ENCODE peak calls at places on chromosomes 16 and 17, in six cellular contexts. T is bronchial epithelial cell, Z is cardiac muscle cell, Q is ovary, Y is epithelial cell of esophagus, F is endodermal cell. W is an unnamed sample.

GRCh38 chr17:45302649-45303173 is 14.1 kb downstream of the MAP3K14 start:
- DNase-seq in F (no peak), Y (no peak), Q (peak), T (no peak), Z (peak), W (no peak)

GRCh38 chr16:12896562-12896961 is 4.8 kb upstream of the SHISA9 start:
- DNase-seq in Z (no peak), Q (no peak), T (peak), F (peak), Y (peak), W (no peak)

GRCh38 chr17:42886283-42887176 is 14.1 kb upstream of the G6PC1 start:
- DNase-seq in F (no peak), Q (no peak), Z (no peak), Y (no peak), T (no peak), W (no peak)

GRCh38 chr16:27219161-27219560 is 15.8 kb downstream of the KDM8 start:
- DNase-seq in Q (no peak), F (no peak), Z (no peak), T (no peak), Y (no peak), W (no peak)

GRCh38 chr16:89918453-89919347 is at the start of gene MC1R:
- DNase-seq in Q (peak), Z (peak), Y (no peak), F (peak), T (no peak), W (peak)

GRCh38 chr16:35431829-35432663 is 1972.6 kb downstream of the TP53TG3F start:
- DNase-seq in Z (no peak), Q (no peak), T (no peak), F (peak), Y (peak), W (no peak)

GRCh38 chr17:17347234-17347955 is 44.2 kb downstream of the NT5M start:
- DNase-seq in Q (peak), T (no peak), Y (no peak), Z (no peak), F (peak), W (no peak)

GRCh38 chr17:38611070-38611786 is 5.5 kb upstream of the SRCIN1 start:
- DNase-seq in F (no peak), Q (no peak), T (no peak), Y (no peak), Z (no peak), W (no peak)

GRCh38 chr17:66541461-66542182 is 239.2 kb downstream of the PRKCA start:
- DNase-seq in Z (peak), Y (peak), T (no peak), F (no peak), Q (peak), W (peak)

GRCh38 chr17:42288985-42289862 is 926 bp downstream of the STAT5A start:
- DNase-seq in F (peak), Y (no peak), Z (no peak), Q (peak), T (no peak), W (no peak)

GRCh38 chr17:1467258-1467657 is 11.2 kb upstream of the CRK start:
- DNase-seq in Q (no peak), Z (no peak), F (no peak), Y (no peak), T (no peak), W (no peak)

GRCh38 chr17:75749545-75750389 is 15.2 kb downstream of the GALK1 start:
- DNase-seq in F (peak), T (peak), Q (peak), Y (peak), Z (peak), W (peak)

GRCh38 chr16:1950047-1950446 is 4.4 kb downstream of the RPL3L start:
- DNase-seq in T (peak), Q (no peak), Y (peak), Z (no peak), F (no peak), W (no peak)

GRCh38 chr17:13835151-13835550 is 233.4 kb upstream of the HS3ST3A1 start:
- DNase-seq in Z (no peak), Y (no peak), F (no peak), T (no peak), Q (no peak), W (no peak)

GRCh38 chr16:80614908-80615696 is 74.3 kb downstream of the DYNLRB2 start:
- DNase-seq in Z (peak), Q (no peak), Y (peak), T (peak), F (peak), W (no peak)

GRCh38 chr17:40293363-40293762 is 5.7 kb downstream of the CDC6 start:
- DNase-seq in Q (no peak), F (no peak), T (no peak), Z (peak), Y (no peak), W (no peak)

GRCh38 chr17:78000351-78000750 is 41.8 kb downstream of the TNRC6C start:
- DNase-seq in F (no peak), Z (peak), Q (no peak), Y (no peak), T (no peak), W (no peak)

DNA sequence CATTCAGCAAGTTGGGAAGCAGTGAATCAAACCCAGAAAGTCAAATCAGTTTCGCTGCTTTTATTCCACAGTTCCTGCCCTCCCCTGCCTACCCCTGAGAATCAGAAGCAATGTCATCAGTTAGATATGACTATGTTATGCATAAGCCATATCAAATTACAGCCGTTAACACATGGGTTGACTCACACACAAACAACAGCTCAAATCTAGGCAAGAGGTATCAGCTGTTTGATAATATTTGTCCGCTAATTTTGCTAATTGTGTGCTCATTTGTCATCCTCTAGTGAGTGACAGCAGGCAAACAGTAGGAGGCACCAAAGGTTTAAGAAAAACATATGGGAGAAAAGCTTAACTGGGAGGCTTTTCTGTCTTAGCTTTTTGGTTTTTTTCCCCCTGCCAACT is 327.4 kb upstream of the CCL2 start:
- DNase-seq in Y (peak), T (peak), Z (peak), F (no peak), Q (no peak), W (no peak)
- TF ChIP-seq CTCF in Y (no peak), T (no peak), Z (no peak), F (peak), Q (no peak), W (no peak)

DNA sequence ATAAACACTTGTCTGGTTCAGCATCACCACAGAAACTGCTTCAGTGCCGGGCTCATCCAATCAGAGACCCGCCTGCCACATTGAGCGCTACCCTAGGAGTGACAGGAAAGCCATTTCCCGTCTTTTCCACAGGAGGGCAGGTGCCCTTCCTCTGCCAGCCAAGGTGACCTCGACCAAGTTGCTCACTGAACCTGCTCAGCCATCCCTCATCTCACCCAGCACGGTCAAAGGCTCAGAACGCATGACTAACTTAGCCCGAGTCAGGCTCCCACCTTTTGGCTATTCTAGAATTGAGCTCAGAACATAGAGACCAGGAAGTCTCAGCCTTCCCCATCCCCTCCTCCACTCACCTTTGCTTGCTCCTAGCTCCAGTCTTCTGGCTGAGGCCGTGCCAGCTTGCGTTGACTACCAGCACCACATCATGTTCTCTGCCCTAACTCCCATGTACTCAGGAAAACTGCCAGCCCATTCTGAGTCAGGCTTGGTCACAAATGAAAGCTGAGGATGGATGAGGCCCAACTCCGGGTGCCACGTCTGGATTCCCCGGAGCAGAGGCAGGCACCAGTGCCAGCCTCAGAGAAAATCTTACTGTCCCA is 15.6 kb downstream of the MRPS23 start:
- DNase-seq in T (peak), Z (no peak), Q (no peak), Y (peak), F (peak), W (no peak)
- TF ChIP-seq CTCF in T (peak), Z (no peak), Q (no peak), Y (no peak), F (peak), W (no peak)

DNA sequence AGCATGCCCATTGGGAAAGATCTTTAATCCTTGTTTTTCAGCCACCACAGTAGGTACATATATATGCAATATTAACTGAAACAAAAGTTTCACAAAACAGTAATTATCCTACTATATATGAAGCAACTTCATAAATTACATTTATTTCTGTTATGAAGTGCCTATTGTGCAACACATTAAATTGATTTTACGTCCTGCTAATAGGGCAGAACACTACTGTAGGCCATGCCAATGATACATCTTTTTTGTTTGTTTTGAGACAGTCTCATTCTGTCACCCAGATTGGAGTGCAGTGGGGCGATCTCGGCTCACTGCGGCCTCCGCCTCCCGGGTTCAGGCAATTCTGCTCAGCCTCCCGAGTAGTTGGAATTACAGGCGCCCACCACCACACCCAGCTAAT is 29.1 kb downstream of the SF3B3 start:
- DNase-seq in Z (no peak), F (no peak), Q (no peak), T (no peak), Y (no peak), W (no peak)
- TF ChIP-seq CTCF in Z (no peak), F (no peak), Q (no peak), T (no peak), Y (no peak), W (no peak)

DNA sequence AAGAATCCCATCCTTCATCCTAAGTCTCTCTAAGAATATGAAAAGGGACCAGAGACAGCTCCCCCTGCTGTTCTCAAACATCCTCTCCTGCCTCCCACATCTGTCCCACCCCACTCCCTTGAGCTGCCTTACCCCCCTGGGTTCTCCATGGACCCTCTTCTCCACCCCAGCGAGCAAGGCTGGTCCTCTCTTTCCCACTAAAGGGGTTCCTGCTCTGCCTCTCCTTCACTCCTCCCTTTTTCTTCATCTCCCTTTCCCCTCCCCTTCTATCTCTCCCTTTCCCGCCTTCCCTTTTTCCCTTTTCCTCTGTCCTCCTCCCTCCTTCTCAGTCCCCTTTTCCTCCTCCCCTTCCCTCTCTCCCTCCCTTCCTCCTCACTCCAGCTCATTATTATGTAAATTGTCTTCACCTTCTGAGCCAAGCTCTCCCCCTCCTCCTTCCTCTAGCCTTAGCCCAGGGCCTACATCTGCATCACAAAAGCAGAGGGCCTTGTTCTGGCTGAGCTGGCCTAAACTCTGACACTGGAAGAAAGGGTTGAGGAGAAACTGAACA is 90.0 kb downstream of the GNAO1 start:
- DNase-seq in Z (no peak), Q (no peak), T (peak), F (peak), Y (peak), W (no peak)
- TF ChIP-seq CTCF in Z (peak), Q (no peak), T (peak), F (peak), Y (peak), W (peak)